ENCODE peak calls at places on chromosomes 7 and 10, in seven cellular contexts. P is suprapubic skin, O is A673, F is Calu3, Q is cardiac muscle cell, H is astrocyte of the spinal cord, X is psoas muscle. A is an unnamed sample.

GRCh38 chr10:67629461-67629971 is 66.5 kb downstream of the CTNNA3 start:
- DNase-seq in P (no peak), O (peak; percentile 17), F (no peak), Q (peak; percentile 8), H (peak; percentile 79), X (no peak), A (no peak)

GRCh38 chr10:96427291-96427690 is 68.5 kb upstream of the OPALIN start:
- DNase-seq in P (no peak), O (no peak), F (no peak), Q (no peak), H (no peak), X (no peak), A (no peak)

GRCh38 chr7:85595639-85596268 is 408.9 kb upstream of the SEMA3D start:
- DNase-seq in P (no peak), O (no peak), F (no peak), Q (peak; percentile 44), H (peak; percentile 47), X (no peak), A (no peak)

GRCh38 chr10:132462463-132463332 is 65.7 kb downstream of the PWWP2B start:
- DNase-seq in P (peak; percentile 58), O (no peak), F (no peak), Q (no peak), H (no peak), X (peak; percentile 40), A (peak; percentile 89)

GRCh38 chr7:116334555-116334954 is 124.2 kb downstream of the TES start:
- DNase-seq in P (no peak), O (no peak), F (no peak), Q (no peak), H (no peak), X (no peak), A (no peak)

GRCh38 chr10:97589479-97589878 is at the start of gene C10orf62:
- DNase-seq in P (no peak), O (no peak), F (no peak), Q (no peak), H (no peak), X (no peak), A (no peak)

GRCh38 chr10:109664554-109664953 is 258.8 kb downstream of the XPNPEP1 start:
- DNase-seq in P (no peak), O (no peak), F (no peak), Q (no peak), H (no peak), X (no peak), A (peak; percentile 69)

GRCh38 chr7:133051066-133051465 is 30.8 kb downstream of the CHCHD3 start:
- DNase-seq in P (no peak), O (no peak), F (no peak), Q (peak; percentile 47), H (peak; percentile 27), X (no peak), A (no peak)

GRCh38 chr7:97019710-97020109 is 4.9 kb downstream of the DLX5 start:
- DNase-seq in P (no peak), O (peak; percentile 46), F (no peak), Q (no peak), H (no peak), X (no peak), A (no peak)

GRCh38 chr10:47402681-47403301 is 18.7 kb upstream of the ZNF488 start:
- DNase-seq in P (peak; percentile 60), O (peak; percentile 52), F (peak; percentile 72), Q (peak; percentile 94), H (peak; percentile 90), X (peak; percentile 75), A (no peak)

GRCh38 chr7:42691030-42691639 is 220.7 kb downstream of the C7orf25 start:
- DNase-seq in P (no peak), O (peak; percentile 58), F (no peak), Q (peak; percentile 86), H (peak; percentile 72), X (no peak), A (no peak)

GRCh38 chr7:152761116-152761748 is 1.7 kb downstream of the ACTR3B start:
- DNase-seq in P (no peak), O (no peak), F (no peak), Q (no peak), H (peak; percentile 29), X (no peak), A (no peak)

GRCh38 chr7:101547022-101547915 is 81.8 kb downstream of the MYL10 start:
- DNase-seq in P (peak; percentile 52), O (no peak), F (no peak), Q (no peak), H (no peak), X (peak; percentile 26), A (peak; percentile 78)

GRCh38 chr7:149882264-149883048 is 8.7 kb downstream of the ATP6V0E2 start:
- DNase-seq in P (no peak), O (no peak), F (no peak), Q (peak; percentile 61), H (no peak), X (no peak), A (no peak)

GRCh38 chr7:29345590-29345989 is 151.0 kb downstream of the CHN2 start:
- DNase-seq in P (no peak), O (peak; percentile 49), F (peak; percentile 81), Q (peak; percentile 63), H (peak; percentile 20), X (no peak), A (no peak)

DNA sequence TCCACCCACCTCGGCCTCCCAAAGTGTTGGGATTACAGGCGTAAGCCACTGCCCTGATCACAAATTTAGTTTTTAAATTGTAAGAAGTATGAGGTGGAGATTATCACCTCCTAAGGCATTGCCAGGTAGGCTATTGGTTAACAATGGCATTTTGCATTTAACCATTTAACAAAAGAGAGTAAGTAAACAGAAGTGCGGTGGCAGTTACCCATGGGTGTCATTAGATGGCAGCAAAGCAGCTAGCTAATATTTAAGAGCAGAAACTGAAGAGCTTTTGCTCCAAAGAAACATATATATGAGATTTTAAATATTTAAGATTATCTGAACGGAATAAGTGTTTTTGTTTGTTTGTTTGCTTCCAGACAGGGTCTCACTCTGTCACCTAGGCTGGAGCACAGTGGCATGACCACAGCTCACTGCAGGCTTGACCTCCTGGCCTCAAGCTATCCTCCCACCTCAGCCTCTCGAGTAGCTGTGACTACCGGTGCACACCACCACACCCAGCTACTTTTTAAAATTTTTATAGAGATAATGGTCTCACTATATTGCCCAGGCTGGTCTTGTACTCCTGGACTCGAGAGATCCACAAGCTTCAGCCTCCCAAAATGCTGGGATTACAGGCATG is 325.5 kb upstream of the C7orf33 start:
- DNase-seq in P (no peak), O (peak; percentile 62), F (peak; percentile 17), Q (peak; percentile 55), H (peak; percentile 53), X (no peak), A (no peak)
- TF ChIP-seq CTCF in P (peak; percentile 53), O (peak; percentile 77), F (peak; percentile 52), Q (peak; percentile 74), H (peak; percentile 82), X (peak; percentile 37), A (peak; percentile 84)

GRCh38 chr10:80161321-80162084 is 29.0 kb downstream of the PLAC9 start:
- DNase-seq in P (no peak), O (peak; percentile 62), F (no peak), Q (peak; percentile 27), H (no peak), X (no peak), A (peak; percentile 71)
- TF ChIP-seq CTCF in P (no peak), O (peak; percentile 47), F (peak; percentile 30), Q (peak; percentile 26), H (peak; percentile 37), X (peak; percentile 5), A (peak; percentile 67)

GRCh38 chr10:24552346-24553016 is 171.2 kb downstream of the ARHGAP21 start:
- DNase-seq in P (no peak), O (peak; percentile 61), F (peak; percentile 89), Q (no peak), H (no peak), X (peak; percentile 68), A (no peak)
- TF ChIP-seq CTCF in P (peak; percentile 51), O (peak; percentile 57), F (peak; percentile 55), Q (peak; percentile 33), H (peak; percentile 43), X (peak; percentile 36), A (peak; percentile 32)

DNA sequence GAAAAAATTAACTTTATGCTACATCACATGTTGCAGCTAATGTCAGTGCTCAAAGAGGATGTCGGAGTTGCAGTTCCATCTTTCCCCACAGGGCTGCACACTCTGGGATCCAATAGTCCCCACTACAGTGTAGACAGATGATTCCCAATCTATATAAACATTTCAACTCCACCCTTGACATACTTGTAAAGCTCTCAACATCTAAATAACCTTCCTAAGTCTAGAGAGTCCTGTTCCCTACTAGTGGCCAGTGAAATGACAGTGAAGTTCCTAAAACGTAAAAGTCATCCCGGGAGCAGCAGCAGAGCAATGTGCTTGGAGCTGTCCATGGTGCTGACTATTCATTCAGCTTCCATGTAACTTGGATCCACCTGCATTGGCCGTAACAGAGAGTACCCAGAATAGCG is 145.1 kb downstream of the GRM8 start:
- DNase-seq in P (no peak), O (peak; percentile 72), F (peak; percentile 62), Q (peak; percentile 51), H (peak; percentile 43), X (no peak), A (no peak)
- TF ChIP-seq CTCF in P (peak; percentile 30), O (peak; percentile 73), F (peak; percentile 63), Q (peak; percentile 40), H (peak; percentile 45), X (peak; percentile 11), A (peak; percentile 78)

A was measured in chondrocyte.